ENCODE peak calls at places on chromosomes 2 and 18, in eight cellular contexts. One of them, this sample, is unnamed. For H3K4me1, the result is how much of the 10 kb centered on the place peaks cover.

GRCh38 chr2:217037330-217037729 is 177.5 kb upstream of the TNP1 start:
- DNase-seq in adrenal gland: no peak
- DNase-seq in aorta: no peak
- DNase-seq in fibroblast of lung: peak
- DNase-seq in CD4-positive, alpha-beta memory T cell: no peak
- DNase-seq in uterus: no peak
- DNase-seq in GM23248: no peak
- DNase-seq in lower lobe of right lung: no peak
- DNase-seq in this sample: no peak

GRCh38 chr2:168174761-168175160 is 72.6 kb downstream of the STK39 start:
- DNase-seq in uterus: no peak
- DNase-seq in fibroblast of lung: no peak
- DNase-seq in CD4-positive, alpha-beta memory T cell: peak
- DNase-seq in GM23248: no peak
- DNase-seq in lower lobe of right lung: no peak
- DNase-seq in adrenal gland: no peak
- DNase-seq in aorta: no peak
- DNase-seq in this sample: no peak

GRCh38 chr2:239593965-239594771 is 193.3 kb upstream of the HDAC4 start:
- DNase-seq in aorta: peak
- DNase-seq in lower lobe of right lung: peak
- DNase-seq in fibroblast of lung: no peak
- DNase-seq in GM23248: no peak
- DNase-seq in CD4-positive, alpha-beta memory T cell: no peak
- DNase-seq in adrenal gland: no peak
- DNase-seq in uterus: peak
- DNase-seq in this sample: peak

GRCh38 chr18:32771169-32771751 is 1.6 kb downstream of the KLHL14 start:
- DNase-seq in CD4-positive, alpha-beta memory T cell: no peak
- DNase-seq in GM23248: no peak
- DNase-seq in aorta: no peak
- DNase-seq in lower lobe of right lung: no peak
- DNase-seq in fibroblast of lung: no peak
- DNase-seq in uterus: no peak
- DNase-seq in adrenal gland: no peak
- DNase-seq in this sample: peak

GRCh38 chr2:188628989-188629889 is 337.6 kb downstream of the GULP1 start:
- DNase-seq in uterus: no peak
- DNase-seq in adrenal gland: no peak
- DNase-seq in GM23248: peak
- DNase-seq in CD4-positive, alpha-beta memory T cell: no peak
- DNase-seq in lower lobe of right lung: no peak
- DNase-seq in aorta: no peak
- DNase-seq in fibroblast of lung: peak
- DNase-seq in this sample: peak

GRCh38 chr2:191696001-191696400 is 18.1 kb downstream of the NABP1 start:
- DNase-seq in GM23248: peak
- DNase-seq in CD4-positive, alpha-beta memory T cell: no peak
- DNase-seq in aorta: no peak
- DNase-seq in fibroblast of lung: peak
- DNase-seq in adrenal gland: peak
- DNase-seq in lower lobe of right lung: no peak
- DNase-seq in uterus: peak
- DNase-seq in this sample: peak

GRCh38 chr2:240423788-240424191 is 11.7 kb upstream of the GPC1 start:
- DNase-seq in CD4-positive, alpha-beta memory T cell: no peak
- DNase-seq in aorta: no peak
- DNase-seq in uterus: no peak
- DNase-seq in GM23248: no peak
- DNase-seq in lower lobe of right lung: peak
- DNase-seq in fibroblast of lung: no peak
- DNase-seq in adrenal gland: no peak
- DNase-seq in this sample: no peak

GRCh38 chr18:13026583-13027270 is 35.6 kb downstream of the CEP192 start:
- DNase-seq in fibroblast of lung: peak
- DNase-seq in aorta: no peak
- DNase-seq in uterus: no peak
- DNase-seq in lower lobe of right lung: no peak
- DNase-seq in CD4-positive, alpha-beta memory T cell: no peak
- DNase-seq in GM23248: peak
- DNase-seq in adrenal gland: no peak
- DNase-seq in this sample: no peak

GRCh38 chr2:146388757-146389156 is 1456.1 kb upstream of the ACVR2A start:
- DNase-seq in uterus: no peak
- DNase-seq in aorta: no peak
- DNase-seq in lower lobe of right lung: no peak
- DNase-seq in fibroblast of lung: peak
- DNase-seq in CD4-positive, alpha-beta memory T cell: no peak
- DNase-seq in adrenal gland: no peak
- DNase-seq in GM23248: no peak
- DNase-seq in this sample: no peak

GRCh38 chr2:200349868-200350267 is 43.4 kb downstream of the SPATS2L start:
- DNase-seq in GM23248: no peak
- DNase-seq in lower lobe of right lung: no peak
- DNase-seq in aorta: no peak
- DNase-seq in CD4-positive, alpha-beta memory T cell: no peak
- DNase-seq in uterus: no peak
- DNase-seq in adrenal gland: no peak
- DNase-seq in fibroblast of lung: no peak
- DNase-seq in this sample: no peak

GRCh38 chr2:18312818-18313217 is 247.6 kb downstream of the RDH14 start:
- DNase-seq in CD4-positive, alpha-beta memory T cell: no peak
- DNase-seq in aorta: no peak
- DNase-seq in GM23248: no peak
- DNase-seq in uterus: no peak
- DNase-seq in adrenal gland: no peak
- DNase-seq in lower lobe of right lung: no peak
- DNase-seq in fibroblast of lung: no peak
- DNase-seq in this sample: no peak

GRCh38 chr2:224688996-224689395 is 27.2 kb downstream of the CCDC195 start:
- DNase-seq in CD4-positive, alpha-beta memory T cell: no peak
- DNase-seq in fibroblast of lung: no peak
- DNase-seq in GM23248: no peak
- DNase-seq in uterus: no peak
- DNase-seq in aorta: no peak
- DNase-seq in adrenal gland: no peak
- DNase-seq in lower lobe of right lung: no peak
- DNase-seq in this sample: no peak

GRCh38 chr2:51981813-51982212 is 949.9 kb upstream of the NRXN1 start:
- DNase-seq in aorta: no peak
- DNase-seq in CD4-positive, alpha-beta memory T cell: no peak
- DNase-seq in lower lobe of right lung: no peak
- DNase-seq in fibroblast of lung: peak
- DNase-seq in uterus: no peak
- DNase-seq in adrenal gland: no peak
- DNase-seq in GM23248: peak
- DNase-seq in this sample: no peak

GRCh38 chr2:151774506-151774905 is 40.2 kb upstream of the NEB start:
- DNase-seq in lower lobe of right lung: no peak
- DNase-seq in CD4-positive, alpha-beta memory T cell: no peak
- DNase-seq in GM23248: peak
- DNase-seq in uterus: no peak
- DNase-seq in adrenal gland: no peak
- DNase-seq in aorta: no peak
- DNase-seq in fibroblast of lung: peak
- DNase-seq in this sample: no peak

GRCh38 chr18:59605633-59606192 is 91.5 kb downstream of the CCBE1 start:
- DNase-seq in GM23248: no peak
- DNase-seq in aorta: no peak
- DNase-seq in adrenal gland: no peak
- DNase-seq in CD4-positive, alpha-beta memory T cell: no peak
- DNase-seq in uterus: no peak
- DNase-seq in fibroblast of lung: peak
- DNase-seq in lower lobe of right lung: no peak
- DNase-seq in this sample: no peak

GRCh38 chr18:9535430-9535972 is 60.2 kb downstream of the RALBP1 start:
- DNase-seq in fibroblast of lung: peak
- DNase-seq in adrenal gland: peak
- DNase-seq in uterus: peak
- DNase-seq in lower lobe of right lung: no peak
- DNase-seq in CD4-positive, alpha-beta memory T cell: no peak
- DNase-seq in aorta: peak
- DNase-seq in GM23248: peak
- DNase-seq in this sample: no peak

GRCh38 chr18:5488844-5489243 is 55.0 kb downstream of the EPB41L3 start:
- DNase-seq in uterus: peak
- DNase-seq in fibroblast of lung: no peak
- DNase-seq in aorta: no peak
- DNase-seq in CD4-positive, alpha-beta memory T cell: no peak
- DNase-seq in GM23248: no peak
- DNase-seq in adrenal gland: peak
- DNase-seq in lower lobe of right lung: no peak
- DNase-seq in this sample: no peak

DNA sequence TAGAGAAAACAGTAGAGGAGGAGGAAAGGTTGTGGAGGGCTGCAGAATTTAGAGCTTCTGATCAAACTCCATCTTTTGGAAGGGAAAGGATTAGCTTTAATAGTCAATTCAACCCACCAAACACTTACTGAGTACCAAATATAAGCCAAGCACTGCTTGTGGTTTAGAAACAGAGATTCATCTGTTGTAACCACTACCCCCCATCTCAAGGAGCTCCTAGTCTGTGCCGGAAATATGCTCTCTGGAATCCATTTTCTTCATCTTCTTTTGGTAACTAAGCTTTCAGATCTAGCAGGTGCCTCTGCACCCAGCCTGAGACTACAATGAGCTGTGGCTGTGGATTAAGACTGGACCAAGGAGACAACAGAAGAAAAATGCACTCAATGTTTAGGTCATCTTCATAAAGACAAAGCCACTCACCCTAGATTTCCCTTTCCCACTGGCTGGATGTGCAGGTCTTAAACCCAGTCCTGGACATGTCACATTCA is 53.0 kb downstream of the EPB41L3 start:
- DNase-seq in GM23248: no peak
- DNase-seq in lower lobe of right lung: no peak
- DNase-seq in adrenal gland: no peak
- DNase-seq in aorta: no peak
- DNase-seq in CD4-positive, alpha-beta memory T cell: no peak
- DNase-seq in uterus: no peak
- DNase-seq in fibroblast of lung: no peak
- DNase-seq in this sample: no peak
- H3K4me3 ChIP-seq in GM23248: no peak
- H3K4me3 ChIP-seq in lower lobe of right lung: no peak
- H3K4me3 ChIP-seq in adrenal gland: no peak
- H3K4me3 ChIP-seq in aorta: no peak
- H3K4me3 ChIP-seq in CD4-positive, alpha-beta memory T cell: no peak
- H3K4me3 ChIP-seq in uterus: no peak
- H3K4me3 ChIP-seq in fibroblast of lung: no peak
- H3K4me3 ChIP-seq in this sample: no peak

GRCh38 chr2:26302846-26303245 is 43.1 kb upstream of the SELENOI start:
- DNase-seq in lower lobe of right lung: no peak
- DNase-seq in aorta: no peak
- DNase-seq in adrenal gland: no peak
- DNase-seq in GM23248: peak
- DNase-seq in fibroblast of lung: no peak
- DNase-seq in CD4-positive, alpha-beta memory T cell: no peak
- DNase-seq in uterus: no peak
- DNase-seq in this sample: no peak
- H3K4me1 ChIP-seq in lower lobe of right lung: under half
- H3K4me1 ChIP-seq in aorta: under half
- H3K4me1 ChIP-seq in adrenal gland: under half
- H3K4me1 ChIP-seq in GM23248: under half
- H3K4me1 ChIP-seq in fibroblast of lung: under half
- H3K4me1 ChIP-seq in CD4-positive, alpha-beta memory T cell: under half
- H3K4me1 ChIP-seq in uterus: under half
- H3K4me1 ChIP-seq in this sample: under half

GRCh38 chr2:43129676-43130547 is 96.5 kb downstream of the ZFP36L2 start:
- DNase-seq in lower lobe of right lung: peak
- DNase-seq in aorta: no peak
- DNase-seq in uterus: no peak
- DNase-seq in fibroblast of lung: peak
- DNase-seq in CD4-positive, alpha-beta memory T cell: peak
- DNase-seq in GM23248: no peak
- DNase-seq in adrenal gland: no peak
- DNase-seq in this sample: peak
- H3K27ac ChIP-seq in lower lobe of right lung: peak
- H3K27ac ChIP-seq in aorta: no peak
- H3K27ac ChIP-seq in uterus: peak
- H3K27ac ChIP-seq in fibroblast of lung: no peak
- H3K27ac ChIP-seq in CD4-positive, alpha-beta memory T cell: peak
- H3K27ac ChIP-seq in GM23248: no peak
- H3K27ac ChIP-seq in adrenal gland: peak
- H3K27ac ChIP-seq in this sample: peak

DNA sequence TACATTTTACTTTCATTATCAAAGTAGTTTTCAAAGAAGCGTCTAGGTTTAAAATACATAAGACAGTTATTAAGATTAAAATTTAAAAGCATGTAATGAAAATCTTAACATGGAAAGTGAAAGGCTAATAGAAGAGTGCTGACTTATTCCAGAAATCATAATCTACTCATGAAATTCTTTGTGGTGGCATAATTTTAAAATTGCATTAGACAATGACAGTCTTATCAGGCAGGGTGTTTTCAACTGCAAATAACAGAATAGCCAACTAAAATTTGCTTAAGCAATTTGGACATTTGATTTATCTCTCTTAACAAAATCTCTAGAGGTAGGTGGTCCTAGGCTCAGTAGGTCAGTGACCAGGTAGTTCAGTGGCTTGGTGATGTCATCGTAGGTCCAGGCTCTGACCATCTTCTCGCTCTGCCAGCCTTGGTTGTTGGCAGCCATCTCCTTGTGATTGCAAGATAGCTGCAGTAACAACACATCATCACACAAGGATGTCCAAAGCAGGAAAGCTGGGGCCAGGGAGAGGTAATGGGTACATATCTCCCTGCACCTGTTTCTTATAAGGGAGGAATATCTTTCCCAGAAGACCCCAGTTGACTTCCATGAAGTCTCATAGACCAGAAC is 60.7 kb downstream of the ANKRD44 start:
- DNase-seq in fibroblast of lung: no peak
- DNase-seq in adrenal gland: no peak
- DNase-seq in aorta: no peak
- DNase-seq in lower lobe of right lung: no peak
- DNase-seq in CD4-positive, alpha-beta memory T cell: no peak
- DNase-seq in GM23248: no peak
- DNase-seq in uterus: no peak
- DNase-seq in this sample: no peak
- H3K4me3 ChIP-seq in fibroblast of lung: no peak
- H3K4me3 ChIP-seq in adrenal gland: no peak
- H3K4me3 ChIP-seq in aorta: no peak
- H3K4me3 ChIP-seq in lower lobe of right lung: no peak
- H3K4me3 ChIP-seq in CD4-positive, alpha-beta memory T cell: no peak
- H3K4me3 ChIP-seq in GM23248: no peak
- H3K4me3 ChIP-seq in uterus: no peak
- H3K4me3 ChIP-seq in this sample: no peak

GRCh38 chr2:177244244-177244771 is 20.2 kb downstream of the NFE2L2 start:
- DNase-seq in lower lobe of right lung: no peak
- DNase-seq in GM23248: peak
- DNase-seq in CD4-positive, alpha-beta memory T cell: no peak
- DNase-seq in adrenal gland: no peak
- DNase-seq in aorta: no peak
- DNase-seq in uterus: no peak
- DNase-seq in fibroblast of lung: no peak
- DNase-seq in this sample: no peak
- H3K4me1 ChIP-seq in lower lobe of right lung: half or more
- H3K4me1 ChIP-seq in GM23248: half or more
- H3K4me1 ChIP-seq in CD4-positive, alpha-beta memory T cell: half or more
- H3K4me1 ChIP-seq in adrenal gland: half or more
- H3K4me1 ChIP-seq in aorta: under half
- H3K4me1 ChIP-seq in uterus: under half
- H3K4me1 ChIP-seq in fibroblast of lung: under half
- H3K4me1 ChIP-seq in this sample: under half